ENCODE peak calls at places on chromosome 16, in four cellular contexts. R, B, M and L are unnamed samples.

GRCh38 chr16:19192865-19193264 is 24.8 kb downstream of the SYT17 start:
- DNase-seq in R (no peak), B (no peak), M (no peak), L (no peak)

GRCh38 chr16:89210904-89211515 is 6.5 kb upstream of the ZNF778 start:
- DNase-seq in R (no peak), B (no peak), M (no peak), L (no peak)

GRCh38 chr16:87422106-87422505 is 30.0 kb downstream of the MAP1LC3B start:
- DNase-seq in R (no peak), B (no peak), M (no peak), L (no peak)

GRCh38 chr16:19696312-19696711 is 21.7 kb downstream of the KNOP1 start:
- DNase-seq in R (peak; percentile 93), B (no peak), M (no peak), L (no peak)

GRCh38 chr16:21959050-21959449 is 5.9 kb downstream of the UQCRC2 start:
- DNase-seq in R (no peak), B (no peak), M (no peak), L (no peak)

GRCh38 chr16:49745434-49745833 is 110.5 kb downstream of the ZNF423 start:
- DNase-seq in R (no peak), B (no peak), M (no peak), L (no peak)

GRCh38 chr16:9102379-9102778 is 10.9 kb downstream of the HAPSTR1 start:
- DNase-seq in R (no peak), B (no peak), M (no peak), L (no peak)

GRCh38 chr16:31141489-31142108 is 6.1 kb upstream of the PRSS8 start:
- DNase-seq in R (peak; percentile 57), B (no peak), M (no peak), L (peak; percentile 77)

GRCh38 chr16:740764-741505 is at the start of gene CIAO3:
- DNase-seq in R (peak; percentile 89), B (peak; percentile 94), M (peak; percentile 97), L (peak; percentile 97)

DNA sequence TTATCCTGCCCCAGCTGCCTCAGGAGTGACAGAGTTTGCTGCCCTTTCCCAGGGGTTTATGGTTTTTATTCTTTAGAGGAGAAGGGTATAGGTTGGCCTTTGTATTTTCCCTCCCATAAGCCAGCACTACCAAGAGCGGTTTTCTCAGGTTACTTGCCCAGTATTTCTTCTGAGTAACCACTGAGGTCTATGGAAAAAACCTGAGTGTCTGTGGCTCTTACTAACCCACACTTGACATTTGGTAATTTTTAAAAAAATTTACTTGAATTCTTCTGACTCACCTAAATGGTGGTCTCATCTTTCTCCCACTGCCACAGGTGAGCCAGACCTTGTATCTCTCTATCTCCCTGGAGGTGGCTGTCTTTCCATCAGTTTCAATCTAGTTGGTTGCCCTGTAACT is 6.0 kb downstream of the SLC7A6 start:
- DNase-seq in R (no peak), B (no peak), M (no peak), L (no peak)
- H3K4me1 ChIP-seq in R (peaks cover 12% of the 10 kb centered on the region), B (peaks cover 59% of the 10 kb centered on the region), M (peaks cover 13% of the 10 kb centered on the region), L (peaks cover 18% of the 10 kb centered on the region)

GRCh38 chr16:3306078-3306477 is 781 bp downstream of the ZNF75A start:
- DNase-seq in R (no peak), B (no peak), M (no peak), L (no peak)

GRCh38 chr16:3305109-3306068 is at the start of the genes TIGD7 and ZNF75A:
- DNase-seq in R (peak; percentile 89), B (peak; percentile 83), M (peak; percentile 93), L (peak; percentile 95)

DNA sequence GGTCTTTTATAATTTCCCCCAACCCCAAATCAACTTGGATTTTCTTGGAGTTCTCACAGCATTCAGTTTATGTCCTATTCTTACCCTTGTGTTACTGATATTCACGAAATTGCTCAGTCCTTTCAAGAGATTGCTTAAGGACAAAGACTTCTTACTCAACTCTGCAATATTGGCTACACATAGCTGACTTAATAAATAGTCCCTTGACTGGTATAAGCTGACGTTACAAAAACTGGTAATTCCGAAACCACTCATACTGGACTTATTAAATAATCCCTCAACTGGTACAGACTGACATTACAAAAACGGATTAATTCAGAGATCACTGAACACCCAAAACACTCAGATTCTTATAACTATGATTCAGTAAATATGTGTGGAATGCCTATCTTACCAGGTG is 860 bp downstream of the TIGD7 start:
- DNase-seq in R (no peak), B (no peak), M (no peak), L (no peak)
- H3K4me3 ChIP-seq in R (peak overlapping the region; percentile 87), B (peak overlapping the region; percentile 73), M (peak overlapping the region; percentile 69), L (peak overlapping the region; percentile 87)

DNA sequence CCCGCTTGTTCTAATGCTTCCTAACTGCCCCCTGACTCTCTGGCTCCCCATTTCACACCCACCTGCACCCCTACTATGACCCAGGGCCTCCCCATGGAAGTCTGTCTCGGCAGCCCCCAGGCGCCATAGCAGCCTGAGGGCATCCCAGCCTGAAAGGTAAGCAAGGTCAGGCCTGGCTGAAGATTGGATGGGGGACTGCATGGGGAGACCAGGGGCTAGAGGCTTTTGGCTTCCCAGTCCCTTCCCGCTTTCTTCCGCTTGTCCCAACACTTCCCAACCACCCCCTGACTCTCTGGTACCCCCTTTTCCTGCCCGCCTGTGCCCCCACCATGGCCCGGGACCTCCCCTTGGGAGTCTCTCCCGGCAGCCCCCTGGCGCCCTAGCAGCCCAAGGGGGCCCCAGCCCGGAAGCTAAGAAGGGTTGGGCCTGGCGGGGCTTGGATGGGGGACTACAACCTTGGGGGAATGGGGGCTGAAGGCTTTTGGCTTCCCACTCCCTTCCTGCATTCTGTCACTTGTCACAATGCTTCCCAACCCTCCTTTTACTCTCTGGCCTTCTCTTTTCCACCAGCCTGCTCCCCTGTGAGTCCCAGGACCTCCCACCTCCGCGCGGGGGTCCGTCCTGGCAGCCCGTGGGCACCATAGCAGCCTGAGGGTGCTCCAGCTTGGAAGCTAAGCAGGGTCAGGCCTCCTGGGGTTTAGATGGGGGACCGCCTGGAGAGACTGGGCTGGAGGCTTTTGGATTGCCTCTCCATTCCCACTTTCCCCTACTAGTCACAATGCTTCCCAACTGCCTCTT is 2288.4 kb downstream of the TP53TG3F start:
- DNase-seq in R (no peak), B (no peak), M (no peak), L (no peak)
- H3K9me3 ChIP-seq in R (no peaks in the 10 kb centered on the region), B (no peaks in the 10 kb centered on the region), M (peaks cover 3% of the 10 kb centered on the region), L (peaks cover 19% of the 10 kb centered on the region)

GRCh38 chr16:10892782-10893181 is 15.8 kb downstream of the CIITA start:
- DNase-seq in R (no peak), B (no peak), M (no peak), L (no peak)
- H3K4me1 ChIP-seq in R (no peaks in the 10 kb centered on the region), B (no peaks in the 10 kb centered on the region), M (no peaks in the 10 kb centered on the region), L (no peaks in the 10 kb centered on the region)